ENCODE peak calls at places on chromosomes 11 and 22, in nine cellular contexts. A is brain microvascular endothelial cell, L is ovary, H is transverse colon, J is gastrocnemius medialis, D is stomach, I is IMR-90, K is upper lobe of right lung, N is dorsolateral prefrontal cortex. X is an unnamed sample.

GRCh38 chr11:104001474-104001873 is 35.0 kb upstream of the DDI1 start:
- DNase-seq in A (peak), L (no peak), H (no peak), J (no peak), D (no peak), I (peak), K (no peak), N (no peak), X (no peak)

GRCh38 chr11:94740083-94740974 is 27.8 kb upstream of the AMOTL1 start:
- DNase-seq in A (no peak), L (peak), H (peak), J (no peak), D (no peak), I (no peak), K (peak), N (peak), X (peak)

GRCh38 chr11:128835741-128836410 is 31.2 kb downstream of the KCNJ1 start:
- DNase-seq in A (peak), L (peak), H (no peak), J (no peak), D (no peak), I (no peak), K (no peak), N (no peak), X (peak)

GRCh38 chr11:12860827-12861226 is 148.3 kb upstream of the RASSF10 start:
- DNase-seq in A (no peak), L (no peak), H (no peak), J (no peak), D (no peak), I (no peak), K (no peak), N (no peak), X (no peak)

GRCh38 chr11:19739872-19740271 is 27.2 kb downstream of the NAV2 start:
- DNase-seq in A (no peak), L (no peak), H (peak), J (no peak), D (no peak), I (peak), K (no peak), N (peak), X (peak)

GRCh38 chr11:47052165-47052564 is 115.6 kb downstream of the CSTPP1 start:
- DNase-seq in A (no peak), L (no peak), H (no peak), J (no peak), D (no peak), I (no peak), K (no peak), N (no peak), X (no peak)

GRCh38 chr11:59857444-59858434 is 8.5 kb downstream of the TCN1 start:
- DNase-seq in A (peak), L (no peak), H (no peak), J (no peak), D (no peak), I (no peak), K (no peak), N (no peak), X (no peak)

GRCh38 chr11:61357233-61357893 is 4.3 kb downstream of the CYB561A3 start:
- DNase-seq in A (no peak), L (no peak), H (no peak), J (no peak), D (no peak), I (no peak), K (no peak), N (no peak), X (no peak)

GRCh38 chr11:1408346-1408745 is 18.6 kb downstream of the BRSK2 start:
- DNase-seq in A (no peak), L (no peak), H (no peak), J (no peak), D (no peak), I (no peak), K (no peak), N (no peak), X (no peak)

GRCh38 chr11:128733440-128734115 is 39.7 kb downstream of the FLI1 start:
- DNase-seq in A (peak), L (no peak), H (peak), J (no peak), D (no peak), I (peak), K (no peak), N (no peak), X (no peak)

GRCh38 chr11:44301856-44302231 is 8.1 kb downstream of the ALX4 start:
- DNase-seq in A (peak), L (no peak), H (no peak), J (no peak), D (no peak), I (no peak), K (no peak), N (no peak), X (no peak)

GRCh38 chr11:114815761-114816160 is 137.4 kb downstream of the NXPE2 start:
- DNase-seq in A (no peak), L (no peak), H (no peak), J (no peak), D (no peak), I (no peak), K (no peak), N (no peak), X (no peak)

GRCh38 chr11:64321533-64321932 is 3.6 kb downstream of the PRDX5 start:
- DNase-seq in A (no peak), L (no peak), H (peak), J (no peak), D (peak), I (peak), K (peak), N (no peak), X (no peak)

GRCh38 chr11:102295045-102295444 is 22.2 kb upstream of the BIRC3 start:
- DNase-seq in A (no peak), L (no peak), H (no peak), J (no peak), D (no peak), I (no peak), K (no peak), N (no peak), X (no peak)

GRCh38 chr11:72668645-72669347 is 5.4 kb downstream of the PDE2A start:
- DNase-seq in A (no peak), L (no peak), H (no peak), J (no peak), D (no peak), I (no peak), K (no peak), N (no peak), X (no peak)

GRCh38 chr11:104487035-104487775 is 323.3 kb upstream of the PDGFD start:
- DNase-seq in A (peak), L (no peak), H (no peak), J (no peak), D (no peak), I (peak), K (no peak), N (no peak), X (no peak)

GRCh38 chr11:59283311-59283710 is 70.6 kb upstream of the MPEG1 start:
- DNase-seq in A (no peak), L (no peak), H (no peak), J (no peak), D (no peak), I (no peak), K (no peak), N (no peak), X (no peak)

GRCh38 chr11:118570787-118571186 is 1.4 kb upstream of the ARCN1 start:
- DNase-seq in A (no peak), L (no peak), H (no peak), J (no peak), D (no peak), I (no peak), K (no peak), N (no peak), X (no peak)

GRCh38 chr11:118569670-118570069 is 2.5 kb upstream of the ARCN1 start:
- DNase-seq in A (no peak), L (no peak), H (no peak), J (no peak), D (no peak), I (no peak), K (no peak), N (no peak), X (no peak)

GRCh38 chr11:118572075-118572913 is at the start of gene ARCN1:
- DNase-seq in A (peak), L (peak), H (peak), J (peak), D (peak), I (peak), K (peak), N (peak), X (peak)

GRCh38 chr11:118572914-118573550 is 823 bp downstream of the ARCN1 start:
- DNase-seq in A (peak), L (no peak), H (no peak), J (no peak), D (no peak), I (peak), K (no peak), N (no peak), X (no peak)

DNA sequence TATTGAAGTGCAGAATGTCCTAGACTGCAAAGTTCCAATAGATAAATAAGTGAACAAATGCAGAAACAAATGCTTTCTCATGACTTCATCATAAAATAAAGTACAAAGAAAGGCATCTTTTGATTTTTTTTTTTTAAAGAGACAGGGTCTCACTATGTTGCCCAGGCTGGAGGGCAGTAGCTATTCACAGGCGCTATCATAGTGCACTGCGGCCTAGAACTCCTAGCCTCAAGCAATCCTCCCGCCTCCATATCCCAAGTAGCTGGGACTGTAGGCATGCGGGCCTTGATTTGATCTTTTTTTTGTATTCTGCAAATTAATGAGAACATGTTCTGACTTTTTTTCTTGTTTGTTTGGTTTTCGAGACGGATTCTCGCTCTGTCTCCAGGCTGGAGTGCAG is 2.4 kb downstream of the ARCN1 start:
- DNase-seq in A (no peak), L (no peak), H (no peak), J (no peak), D (no peak), I (no peak), K (no peak), N (no peak), X (no peak)
- H3K4me3 ChIP-seq in A (peak), L (no peak), H (no peak), J (no peak), D (no peak), I (no peak), K (peak), N (no peak), X (peak)

DNA sequence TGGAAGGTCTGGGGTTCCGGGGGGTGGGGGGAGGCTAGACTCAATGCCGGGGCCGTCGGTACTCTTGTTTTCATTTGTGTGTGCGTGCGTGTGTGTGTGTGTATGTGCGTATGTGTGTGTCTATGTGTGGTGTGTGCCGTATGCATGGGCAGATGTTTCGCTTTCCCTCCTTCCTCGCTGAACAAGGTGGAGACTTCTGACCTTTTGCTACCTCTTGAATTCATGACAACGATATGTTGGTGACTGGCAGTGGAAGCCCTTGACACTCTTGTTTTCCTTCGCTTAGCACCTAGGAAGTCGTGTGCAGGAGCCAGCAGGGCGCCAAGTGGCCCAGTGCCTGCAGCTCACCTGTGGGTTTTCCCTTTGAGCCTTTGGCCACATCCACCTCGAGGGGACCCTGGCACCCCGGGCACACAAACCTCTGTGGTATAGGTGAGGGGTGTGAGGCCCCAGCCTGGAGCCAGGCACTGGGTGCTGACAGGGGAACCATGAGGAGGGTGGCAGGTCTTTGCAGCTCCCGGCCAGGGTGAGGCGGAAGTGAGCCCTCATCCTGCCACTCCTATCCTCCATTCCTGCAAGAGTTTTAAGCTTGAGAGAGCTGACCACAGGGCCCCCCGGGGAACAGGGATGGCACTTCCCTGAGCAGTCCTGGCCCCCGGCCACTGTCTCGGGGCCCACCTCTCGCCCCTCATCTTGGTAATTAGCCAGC is 19.3 kb upstream of the TMEM191C start:
- DNase-seq in A (no peak), L (no peak), H (no peak), J (no peak), D (peak), I (no peak), K (peak), N (no peak), X (peak)
- TF ChIP-seq CTCF in A (peak), L (no peak), H (no peak), J (no peak), D (no peak), I (no peak), K (no peak), N (no peak), X (no peak)

GRCh38 chr11:119683783-119684182 is 45.2 kb downstream of the NECTIN1 start:
- DNase-seq in A (no peak), L (no peak), H (no peak), J (no peak), D (peak), I (no peak), K (no peak), N (no peak), X (no peak)
- H3K27ac ChIP-seq in A (no peak), L (no peak), H (no peak), J (no peak), D (no peak), I (no peak), K (no peak), N (peak), X (no peak)

GRCh38 chr11:16778286-16778685 is 39.8 kb downstream of the C11orf58 start:
- DNase-seq in A (no peak), L (no peak), H (no peak), J (no peak), D (peak), I (no peak), K (peak), N (no peak), X (no peak)
- H3K4me3 ChIP-seq in A (no peak), L (no peak), H (no peak), J (no peak), D (no peak), I (no peak), K (no peak), N (no peak), X (no peak)

GRCh38 chr22:24190159-24190540 is 8.9 kb downstream of the SUSD2 start:
- DNase-seq in A (no peak), L (no peak), H (no peak), J (peak), D (no peak), I (no peak), K (no peak), N (no peak), X (no peak)

GRCh38 chr22:24187731-24188644 is 6.7 kb downstream of the SUSD2 start:
- DNase-seq in A (no peak), L (no peak), H (no peak), J (no peak), D (no peak), I (no peak), K (peak), N (no peak), X (no peak)

GRCh38 chr22:24188705-24189248 is 7.5 kb downstream of the SUSD2 start:
- DNase-seq in A (no peak), L (no peak), H (no peak), J (peak), D (no peak), I (no peak), K (no peak), N (no peak), X (no peak)

GRCh38 chr22:24190566-24191208 is 9.4 kb downstream of the SUSD2 start:
- DNase-seq in A (no peak), L (no peak), H (no peak), J (peak), D (no peak), I (no peak), K (peak), N (no peak), X (no peak)

DNA sequence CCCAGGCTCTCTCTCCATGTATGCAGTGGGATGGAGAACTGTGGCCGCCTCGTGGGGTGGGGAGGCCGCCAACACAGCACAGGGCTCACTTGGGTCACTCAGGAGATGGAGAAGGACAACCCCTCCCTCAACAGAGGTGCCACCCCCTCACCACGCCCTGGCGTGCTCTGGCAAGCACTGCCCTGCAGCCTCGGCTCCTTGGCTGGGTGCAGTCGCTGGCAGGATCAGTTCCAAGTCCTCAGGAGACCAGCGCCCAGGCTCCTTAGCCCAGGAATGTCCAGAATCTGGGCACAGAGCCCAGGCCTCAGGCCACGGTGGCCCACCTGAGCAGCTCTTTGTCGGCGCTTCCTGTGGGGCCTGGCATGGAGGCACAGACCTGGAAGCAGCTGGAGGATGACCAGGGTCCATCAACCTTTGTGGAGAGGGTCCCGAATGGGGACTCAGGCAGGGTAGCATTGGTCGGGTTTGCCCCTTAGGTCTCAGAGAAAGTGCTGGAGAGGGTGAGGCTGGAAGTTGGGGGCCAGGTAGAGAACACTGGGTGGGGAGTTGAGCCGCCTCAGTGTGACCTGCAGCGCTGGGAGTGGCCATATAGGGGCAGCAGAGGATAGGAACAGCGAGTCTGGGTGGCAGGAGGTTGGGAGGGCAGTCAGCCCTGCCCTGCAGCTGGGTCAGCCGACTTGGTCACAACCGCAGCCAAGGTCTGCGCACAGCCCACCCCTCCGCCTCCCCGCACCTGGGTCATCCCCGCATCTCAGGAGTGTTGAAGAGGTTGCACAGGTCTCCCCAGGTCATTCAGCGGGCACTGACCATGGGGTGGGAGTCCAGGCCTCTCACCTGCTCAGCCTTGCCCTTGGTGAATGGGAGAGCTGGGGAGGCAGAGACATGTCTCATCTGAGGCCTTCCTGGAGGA is 8.2 kb downstream of the SUSD2 start:
- DNase-seq in A (peak), L (peak), H (peak), J (peak), D (peak), I (peak), K (peak), N (peak), X (peak)
- TF ChIP-seq CTCF in A (peak), L (peak), H (peak), J (peak), D (no peak), I (peak), K (peak), N (peak), X (peak)

GRCh38 chr11:4482445-4482844 is at the start of gene OR52K1:
- DNase-seq in A (no peak), L (no peak), H (no peak), J (no peak), D (no peak), I (no peak), K (no peak), N (no peak), X (no peak)
- H3K27ac ChIP-seq in A (no peak), L (no peak), H (no peak), J (no peak), D (no peak), I (no peak), K (no peak), N (no peak), X (no peak)

GRCh38 chr11:2881076-2881973 is 4.2 kb downstream of the CDKN1C start:
- DNase-seq in A (no peak), L (no peak), H (no peak), J (no peak), D (no peak), I (no peak), K (no peak), N (no peak), X (no peak)

GRCh38 chr11:2883717-2884423 is 1.7 kb downstream of the CDKN1C start:
- DNase-seq in A (no peak), L (peak), H (no peak), J (no peak), D (no peak), I (no peak), K (no peak), N (no peak), X (peak)

GRCh38 chr11:2881974-2882362 is 3.6 kb downstream of the CDKN1C start:
- DNase-seq in A (no peak), L (no peak), H (no peak), J (no peak), D (no peak), I (no peak), K (no peak), N (no peak), X (no peak)

GRCh38 chr11:2884424-2884815 is 1.2 kb downstream of the CDKN1C start:
- DNase-seq in A (no peak), L (peak), H (peak), J (peak), D (peak), I (no peak), K (peak), N (no peak), X (peak)

GRCh38 chr11:2882681-2883110 is 2.9 kb downstream of the CDKN1C start:
- DNase-seq in A (no peak), L (no peak), H (no peak), J (no peak), D (no peak), I (no peak), K (no peak), N (no peak), X (no peak)
- H3K4me3 ChIP-seq in A (no peak), L (peak), H (no peak), J (peak), D (peak), I (no peak), K (peak), N (peak), X (peak)

GRCh38 chr22:18998998-18999397 is 62.9 kb upstream of the PRODH start:
- DNase-seq in A (no peak), L (no peak), H (no peak), J (no peak), D (no peak), I (no peak), K (no peak), N (no peak), X (no peak)
- TF ChIP-seq CTCF in A (peak), L (no peak), H (no peak), J (no peak), D (no peak), I (peak), K (no peak), N (no peak), X (peak)